ENCODE peak calls at places on chromosomes 12 and 14, in nine cellular contexts. G is A549, I is H54, U is IMR-90, N is erythroblast, Q is body of pancreas, R is Peyer's patch, P is stomach, F is heart left ventricle. M is an unnamed sample.
A peak's percentile ranks its signal among the peaks of the same experiment; 100 is the strongest.

GRCh38 chr12:125742413-125742812 is 677.2 kb downstream of the AACS start:
- DNase-seq in G (no peak), I (no peak), U (no peak), N (no peak), Q (no peak), R (no peak), P (no peak), F (no peak), M (no peak)

GRCh38 chr12:54082402-54082892 is 28.8 kb downstream of the HOXC4 start:
- DNase-seq in G (no peak), I (no peak), U (no peak), N (no peak), Q (peak; percentile 46), R (peak; percentile 58), P (peak; percentile 74), F (no peak), M (no peak)

GRCh38 chr12:106918746-106919145 is 37.0 kb upstream of the TMEM263 start:
- DNase-seq in G (peak; percentile 43), I (no peak), U (peak; percentile 8), N (no peak), Q (no peak), R (no peak), P (no peak), F (no peak), M (peak; percentile 60)

GRCh38 chr14:75046899-75047298 is 4.4 kb downstream of the MLH3 start:
- DNase-seq in G (no peak), I (no peak), U (peak; percentile 45), N (no peak), Q (no peak), R (no peak), P (no peak), F (no peak), M (no peak)

GRCh38 chr12:62924084-62924483 is 10.9 kb downstream of the PPM1H start:
- DNase-seq in G (no peak), I (no peak), U (no peak), N (no peak), Q (no peak), R (no peak), P (no peak), F (no peak), M (no peak)

GRCh38 chr14:88479574-88479987 is 75.2 kb downstream of the PTPN21 start:
- DNase-seq in G (no peak), I (no peak), U (no peak), N (no peak), Q (no peak), R (no peak), P (no peak), F (no peak), M (no peak)

GRCh38 chr14:55446127-55446736 is 5.8 kb upstream of the TBPL2 start:
- DNase-seq in G (peak; percentile 80), I (peak; percentile 19), U (peak; percentile 86), N (peak; percentile 76), Q (peak; percentile 70), R (no peak), P (peak; percentile 53), F (peak; percentile 40), M (peak; percentile 71)

GRCh38 chr12:89350661-89351488 is 1.4 kb downstream of the DUSP6 start:
- DNase-seq in G (no peak), I (no peak), U (no peak), N (peak; percentile 42), Q (peak; percentile 47), R (peak; percentile 56), P (no peak), F (peak; percentile 31), M (peak; percentile 58)

GRCh38 chr14:101876539-101876938 is 87.8 kb upstream of the DYNC1H1 start:
- DNase-seq in G (no peak), I (no peak), U (peak; percentile 18), N (peak; percentile 81), Q (peak; percentile 54), R (no peak), P (peak; percentile 56), F (peak; percentile 92), M (peak; percentile 82)

GRCh38 chr14:35533357-35534129 is 421 bp upstream of the INSM2 start:
- DNase-seq in G (peak; percentile 73), I (peak; percentile 29), U (peak; percentile 34), N (peak; percentile 45), Q (peak; percentile 75), R (peak; percentile 74), P (peak; percentile 65), F (peak; percentile 53), M (peak; percentile 28)

GRCh38 chr12:33253123-33253522 is 186.5 kb downstream of the SYT10 start:
- DNase-seq in G (no peak), I (no peak), U (no peak), N (no peak), Q (no peak), R (no peak), P (no peak), F (no peak), M (no peak)

GRCh38 chr14:70152704-70153103 is 36.0 kb downstream of the SLC8A3 start:
- DNase-seq in G (no peak), I (no peak), U (no peak), N (no peak), Q (no peak), R (no peak), P (no peak), F (no peak), M (no peak)

GRCh38 chr14:92573761-92574498 is 60.3 kb downstream of the RIN3 start:
- DNase-seq in G (no peak), I (no peak), U (no peak), N (no peak), Q (no peak), R (no peak), P (no peak), F (no peak), M (no peak)

GRCh38 chr14:92577321-92577742 is 63.8 kb downstream of the RIN3 start:
- DNase-seq in G (no peak), I (no peak), U (no peak), N (no peak), Q (no peak), R (no peak), P (no peak), F (no peak), M (no peak)

GRCh38 chr14:92572050-92572449 is 58.5 kb downstream of the RIN3 start:
- DNase-seq in G (no peak), I (no peak), U (no peak), N (no peak), Q (no peak), R (no peak), P (no peak), F (no peak), M (no peak)

GRCh38 chr14:92575773-92576303 is 62.3 kb downstream of the RIN3 start:
- DNase-seq in G (no peak), I (no peak), U (no peak), N (no peak), Q (no peak), R (no peak), P (no peak), F (no peak), M (no peak)

DNA sequence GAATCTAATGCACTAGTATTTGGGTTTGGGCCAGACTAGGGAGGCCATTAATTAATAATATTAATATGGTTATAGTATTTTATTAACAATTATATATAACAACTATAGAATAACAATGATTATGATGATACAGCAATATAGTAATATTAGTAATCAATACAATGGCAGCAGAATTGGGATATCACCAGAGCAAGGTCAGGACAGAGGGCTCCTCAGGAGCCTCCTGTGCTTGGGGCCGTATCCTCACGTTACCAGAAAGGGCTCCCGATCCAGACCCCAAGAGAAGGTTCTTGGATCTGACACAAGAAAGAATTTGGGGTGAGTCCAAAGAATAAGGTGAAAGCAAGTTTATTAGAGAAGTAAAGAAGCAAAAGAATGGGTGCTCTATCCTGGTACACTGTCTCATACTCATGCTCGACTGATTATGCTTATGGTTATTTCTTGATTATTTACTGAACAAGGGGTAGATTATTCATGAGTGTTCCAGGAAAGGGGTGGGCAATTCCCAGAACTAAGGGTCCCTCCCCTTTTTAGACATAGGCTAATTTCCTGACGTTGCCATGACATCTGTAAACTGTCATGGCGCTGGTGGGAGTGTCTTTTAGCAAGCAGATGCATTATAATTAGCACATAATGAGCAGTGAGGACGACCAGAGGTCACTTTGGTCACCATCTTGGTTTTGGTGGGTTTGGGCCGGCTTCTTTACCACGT is 61.6 kb downstream of the RIN3 start:
- DNase-seq in G (no peak), I (no peak), U (no peak), N (peak; percentile 60), Q (no peak), R (no peak), P (no peak), F (no peak), M (no peak)
- TF ChIP-seq POLR2A in G (no peak), I (no peak), U (no peak), N (no peak), Q (no peak), R (no peak), P (no peak), F (no peak), M (no peak)

GRCh38 chr12:49673446-49674317 is 33.5 kb downstream of the FMNL3 start:
- DNase-seq in G (no peak), I (peak; percentile 67), U (peak; percentile 94), N (peak; percentile 89), Q (peak; percentile 92), R (peak; percentile 81), P (peak; percentile 92), F (peak; percentile 96), M (no peak)
- TF ChIP-seq POLR2A in G (no peak), I (peak; percentile 26), U (peak; percentile 76), N (peak; percentile 75), Q (peak; percentile 77), R (peak; percentile 33), P (no peak), F (peak; percentile 34), M (no peak)

GRCh38 chr12:68261947-68262346 is 8.5 kb upstream of the IL22 start:
- DNase-seq in G (no peak), I (no peak), U (no peak), N (no peak), Q (no peak), R (no peak), P (no peak), F (no peak), M (no peak)
- TF ChIP-seq POLR2A in G (no peak), I (no peak), U (no peak), N (no peak), Q (no peak), R (no peak), P (no peak), F (no peak), M (no peak)

GRCh38 chr12:52033506-52034258 is 17.6 kb upstream of the NR4A1 start:
- DNase-seq in G (no peak), I (no peak), U (no peak), N (no peak), Q (no peak), R (no peak), P (no peak), F (peak; percentile 41), M (no peak)

GRCh38 chr12:52035926-52036325 is 15.3 kb upstream of the NR4A1 start:
- DNase-seq in G (no peak), I (no peak), U (no peak), N (no peak), Q (no peak), R (no peak), P (no peak), F (no peak), M (no peak)

GRCh38 chr12:52036587-52037171 is 14.6 kb upstream of the NR4A1 start:
- DNase-seq in G (peak; percentile 83), I (peak; percentile 68), U (peak; percentile 75), N (peak; percentile 51), Q (peak; percentile 95), R (peak; percentile 89), P (peak; percentile 94), F (peak; percentile 95), M (peak; percentile 77)

GRCh38 chr12:52038447-52038846 is 12.8 kb upstream of the NR4A1 start:
- DNase-seq in G (no peak), I (no peak), U (peak; percentile 48), N (no peak), Q (no peak), R (no peak), P (no peak), F (no peak), M (no peak)

GRCh38 chr12:52037248-52037861 is 13.9 kb upstream of the NR4A1 start:
- DNase-seq in G (no peak), I (no peak), U (peak; percentile 46), N (no peak), Q (peak; percentile 69), R (peak; percentile 67), P (peak; percentile 54), F (peak; percentile 70), M (no peak)
- TF ChIP-seq POLR2A in G (no peak), I (no peak), U (peak; percentile 82), N (no peak), Q (peak; percentile 29), R (no peak), P (no peak), F (no peak), M (no peak)